ENCODE peak calls at places on chromosome 20, in five cellular contexts. C, N, W, S and E are unnamed samples.

GRCh38 chr20:23507346-23507745 is 16.4 kb downstream of the CST8 start:
- DNase-seq in W (no peak), N (no peak), C (no peak), S (no peak), E (no peak)

GRCh38 chr20:16488086-16488485 is 85.2 kb downstream of the KIF16B start:
- DNase-seq in N (no peak), S (no peak), C (no peak), W (no peak), E (no peak)

GRCh38 chr20:53595018-53595378 is 1.4 kb upstream of the ZNF217 start:
- DNase-seq in C (no peak), S (no peak), N (no peak), W (no peak), E (peak; percentile 51)

GRCh38 chr20:24995741-24996448 is 3.3 kb upstream of the APMAP start:
- DNase-seq in W (no peak), C (no peak), S (no peak), N (no peak), E (no peak)

GRCh38 chr20:58025233-58025632 is 203.2 kb downstream of the ANKRD60 start:
- DNase-seq in S (no peak), N (no peak), C (no peak), W (no peak), E (no peak)

GRCh38 chr20:46083101-46083500 is 6.7 kb downstream of the NCOA5 start:
- DNase-seq in C (no peak), N (no peak), W (no peak), S (no peak), E (no peak)

GRCh38 chr20:48422242-48422960 is 405.4 kb downstream of the PREX1 start:
- DNase-seq in N (no peak), S (no peak), C (no peak), W (no peak), E (no peak)

GRCh38 chr20:10067305-10067704 is 32.5 kb downstream of the ANKEF1 start:
- DNase-seq in W (no peak), N (no peak), C (no peak), S (no peak), E (no peak)

GRCh38 chr20:32332614-32333013 is 25.5 kb upstream of the ASXL1 start:
- DNase-seq in N (no peak), S (peak; percentile 20), C (no peak), W (no peak), E (no peak)

GRCh38 chr20:625360-625932 is 15.3 kb upstream of the TCF15 start:
- DNase-seq in N (no peak), W (no peak), S (no peak), C (no peak), E (no peak)

GRCh38 chr20:622161-622560 is 12.1 kb upstream of the TCF15 start:
- DNase-seq in S (no peak), N (no peak), W (no peak), C (no peak), E (no peak)

GRCh38 chr20:623704-624103 is 13.6 kb upstream of the TCF15 start:
- DNase-seq in W (no peak), N (no peak), S (no peak), C (no peak), E (no peak)

GRCh38 chr20:623041-623440 is 12.9 kb upstream of the TCF15 start:
- DNase-seq in W (no peak), C (no peak), N (no peak), S (no peak), E (no peak)

GRCh38 chr20:626579-626978 is 16.5 kb upstream of the TCF15 start:
- DNase-seq in S (no peak), C (no peak), N (no peak), W (no peak), E (no peak)
- TF ChIP-seq POLR2A in S (no peak), C (no peak), N (no peak), W (no peak), E (no peak)

DNA sequence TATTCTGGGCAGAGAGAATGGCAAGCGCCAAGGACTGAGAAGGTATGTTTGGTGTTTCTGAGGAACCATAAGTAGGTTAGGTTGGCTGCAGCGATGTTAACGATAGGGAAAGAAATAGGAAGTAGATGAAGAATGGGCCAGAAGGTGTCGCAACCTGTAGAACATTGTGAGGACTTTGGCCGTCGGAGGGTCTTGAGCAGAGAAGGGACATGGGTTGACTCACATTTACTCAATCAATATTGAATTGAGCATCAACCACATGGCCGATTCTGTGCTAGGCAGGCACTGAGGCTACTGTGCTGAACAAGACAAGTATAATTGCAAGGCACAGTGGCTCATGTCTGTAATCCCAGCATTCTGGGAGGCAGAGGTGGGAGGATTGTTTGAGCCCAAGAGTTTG is 26.8 kb upstream of the RPN2 start:
- DNase-seq in C (no peak), N (no peak), S (no peak), W (no peak), E (no peak)
- TF ChIP-seq POLR2A in C (no peak), N (no peak), S (no peak), W (no peak), E (no peak)

GRCh38 chr20:62830821-62831220 is 14.0 kb downstream of the COL9A3 start:
- DNase-seq in N (no peak), W (no peak), S (no peak), C (no peak), E (no peak)

GRCh38 chr20:62828551-62829230 is 11.8 kb downstream of the COL9A3 start:
- DNase-seq in N (no peak), W (no peak), S (no peak), C (no peak), E (no peak)

GRCh38 chr20:62830251-62830650 is 13.4 kb downstream of the COL9A3 start:
- DNase-seq in N (no peak), C (no peak), S (no peak), W (no peak), E (no peak)

GRCh38 chr20:62828051-62828450 is 11.2 kb downstream of the COL9A3 start:
- DNase-seq in N (no peak), S (no peak), C (no peak), W (no peak), E (no peak)

GRCh38 chr20:62829231-62830230 is 12.7 kb downstream of the COL9A3 start:
- DNase-seq in W (no peak), C (no peak), N (no peak), S (no peak), E (no peak)
- TF ChIP-seq POLR2A in W (no peak), C (no peak), N (no peak), S (no peak), E (no peak)

DNA sequence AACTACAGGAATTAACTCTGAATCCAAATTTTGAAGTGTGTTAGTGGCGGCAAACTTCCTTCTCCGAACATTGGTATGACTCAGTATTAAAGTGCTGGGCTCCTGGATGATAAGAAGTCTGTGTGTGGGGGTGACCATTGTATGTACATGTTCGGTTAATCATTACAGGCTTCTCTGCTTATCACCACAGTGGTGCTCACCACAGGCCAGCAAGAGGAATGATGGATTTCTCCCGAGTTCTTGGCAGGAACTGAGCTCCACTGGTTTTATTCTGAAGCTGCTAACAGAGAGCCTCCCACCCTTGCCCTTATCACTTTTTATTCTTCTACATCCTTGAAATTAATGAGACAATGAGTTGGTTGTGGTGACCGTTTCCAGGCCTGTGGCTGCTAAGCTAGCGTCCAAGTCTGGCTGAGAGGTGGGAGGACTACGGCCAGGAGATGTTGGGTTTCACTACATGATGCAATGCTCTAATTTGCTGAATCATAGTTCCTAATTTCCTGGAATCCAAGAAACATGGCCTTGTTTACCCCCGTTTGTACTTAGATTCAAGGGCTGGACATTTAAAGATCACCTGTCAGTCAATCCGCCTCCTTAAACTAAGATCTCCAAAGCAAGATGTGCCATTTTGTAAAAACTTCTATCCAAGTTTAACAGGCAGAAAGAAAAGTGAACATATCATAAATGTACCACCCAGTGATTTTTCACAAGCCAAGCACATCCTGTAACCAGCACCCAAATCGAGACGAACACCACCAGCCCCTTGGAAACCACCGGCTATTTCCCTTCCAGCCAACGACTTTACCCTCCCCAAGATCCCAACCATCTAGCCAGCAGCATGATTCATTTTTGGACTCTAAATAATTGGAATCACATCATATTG is 172.6 kb downstream of the FOXA2 start:
- DNase-seq in N (no peak), C (no peak), S (no peak), W (peak; percentile 99), E (peak; percentile 61)
- TF ChIP-seq POLR2A in N (no peak), C (no peak), S (no peak), W (no peak), E (no peak)

DNA sequence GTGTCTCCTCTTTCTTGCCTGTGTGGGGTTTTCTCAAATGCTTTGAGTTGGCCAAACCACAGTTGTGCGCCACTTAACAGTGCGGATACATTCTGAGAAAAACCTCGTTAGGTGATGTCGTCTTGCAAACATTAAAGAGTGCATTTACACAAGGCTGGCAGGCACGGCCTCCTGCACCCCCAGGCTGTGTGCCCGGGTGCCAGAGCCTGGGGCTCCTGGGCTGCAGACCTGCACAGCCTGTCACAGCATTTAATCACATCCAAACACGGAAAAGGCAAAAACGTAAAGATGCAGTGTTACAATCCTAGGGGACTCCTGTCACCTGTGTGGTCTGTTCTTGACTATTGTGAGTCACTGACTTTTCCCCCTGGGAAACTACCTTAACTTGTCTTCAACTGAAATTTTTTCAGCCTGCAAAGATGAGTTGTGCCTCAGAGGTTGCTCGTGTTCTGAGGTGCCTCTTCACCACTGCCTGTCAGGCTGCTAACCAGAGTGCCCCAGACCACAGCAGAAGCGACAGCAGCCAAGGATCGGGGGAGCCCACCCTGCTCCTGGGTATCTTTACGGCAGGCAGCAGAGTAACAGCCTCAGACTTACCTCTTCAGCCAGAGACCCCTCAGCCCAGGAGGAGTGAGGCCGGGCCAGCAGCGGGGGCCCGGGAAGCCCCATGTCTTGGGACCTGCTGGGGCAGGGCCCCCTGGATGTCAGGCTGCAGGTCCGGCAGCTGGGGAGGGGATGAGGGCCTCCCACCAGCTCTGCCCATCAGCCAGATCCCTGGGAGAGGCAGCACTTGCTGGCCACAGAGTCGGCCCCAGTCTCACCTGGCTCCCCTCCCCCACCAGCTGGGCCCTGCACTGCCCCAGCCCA is 683 bp upstream of the C20orf204 start:
- DNase-seq in C (no peak), W (no peak), N (no peak), S (no peak), E (no peak)
- TF ChIP-seq POLR2A in C (peak; percentile 7), W (no peak), N (no peak), S (no peak), E (no peak)

GRCh38 chr20:64062596-64063388 is at the start of gene TCEA2:
- DNase-seq in N (peak; percentile 97), W (peak; percentile 96), S (peak; percentile 97), C (peak; percentile 98), E (peak; percentile 93)
- TF ChIP-seq POLR2A in N (peak; percentile 63), W (peak; percentile 56), S (peak; percentile 73), C (no peak), E (peak; percentile 55)

DNA sequence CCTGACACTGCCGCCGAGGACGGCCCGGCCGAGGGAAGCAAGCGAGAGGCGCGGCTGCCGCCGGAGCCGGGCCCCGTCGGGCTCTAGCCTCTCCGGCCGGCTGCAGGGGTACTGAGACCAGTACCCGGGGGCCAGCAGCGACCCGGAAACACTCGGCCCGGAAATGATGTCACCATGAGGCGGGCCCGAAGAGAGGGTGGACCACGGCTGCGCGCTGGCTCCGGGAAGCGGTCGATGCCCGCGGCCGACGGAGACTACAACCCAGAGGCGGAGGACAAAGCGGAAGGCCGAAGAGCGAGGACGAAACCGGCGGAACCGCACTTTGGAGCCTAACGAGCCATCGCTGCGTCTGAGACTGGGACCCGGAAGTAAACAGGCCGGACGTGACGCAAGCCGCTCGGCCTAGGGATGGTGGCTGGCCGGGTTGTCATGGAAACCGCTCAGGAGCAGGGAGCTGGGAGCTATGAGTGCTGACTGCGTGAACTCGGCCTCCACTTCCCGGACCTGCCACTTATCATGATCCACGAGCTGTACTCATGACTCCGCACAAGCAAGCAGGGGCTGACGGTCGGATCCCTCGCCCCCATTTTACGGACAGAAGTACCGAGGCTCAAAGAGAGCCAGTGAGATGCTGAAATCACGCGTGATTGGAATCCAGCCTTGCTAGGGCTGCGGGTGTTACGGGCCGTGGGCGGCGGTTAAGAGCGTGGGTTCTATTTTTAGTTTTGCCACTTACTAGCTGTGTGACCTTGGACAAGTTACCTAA is at the start of gene SPATA2:
- DNase-seq in N (peak; percentile 97), W (peak; percentile 97), C (peak; percentile 92), S (peak; percentile 97), E (peak; percentile 97)
- TF ChIP-seq POLR2A in N (peak; percentile 54), W (peak; percentile 45), C (peak; percentile 30), S (peak; percentile 83), E (peak; percentile 67)